ENCODE peak calls at places on chromosome 15, in four cellular contexts. One of them, this sample, is unnamed.

GRCh38 chr15:65869954-65870871 is 922 bp downstream of the RAB11A start:
- DNase-seq in K562: peak; percentile 18
- DNase-seq in H1: no peak
- DNase-seq in HepG2: peak; percentile 50
- DNase-seq in this sample: no peak

GRCh38 chr15:38427380-38427779 is 26.5 kb upstream of the FAM98B start:
- DNase-seq in H1: no peak
- DNase-seq in K562: no peak
- DNase-seq in HepG2: no peak
- DNase-seq in this sample: no peak

GRCh38 chr15:59801649-59802048 is 112.5 kb upstream of the BNIP2 start:
- DNase-seq in K562: no peak
- DNase-seq in H1: no peak
- DNase-seq in HepG2: no peak
- DNase-seq in this sample: no peak

GRCh38 chr15:33242669-33243191 is 48.2 kb upstream of the FMN1 start:
- DNase-seq in K562: peak; percentile 17
- DNase-seq in HepG2: no peak
- DNase-seq in H1: no peak
- DNase-seq in this sample: no peak

GRCh38 chr15:96115642-96116041 is 214.9 kb upstream of the NR2F2 start:
- DNase-seq in H1: no peak
- DNase-seq in HepG2: no peak
- DNase-seq in K562: no peak
- DNase-seq in this sample: no peak

GRCh38 chr15:48730506-48730905 is 80.4 kb downstream of the CEP152 start:
- DNase-seq in HepG2: no peak
- DNase-seq in K562: no peak
- DNase-seq in H1: no peak
- DNase-seq in this sample: no peak

GRCh38 chr15:90952901-90953677 is 1.6 kb upstream of the RCCD1 start:
- DNase-seq in K562: no peak
- DNase-seq in H1: no peak
- DNase-seq in HepG2: no peak
- DNase-seq in this sample: no peak

GRCh38 chr15:78041946-78042345 is 35.6 kb downstream of the TBC1D2B start:
- DNase-seq in K562: no peak
- DNase-seq in HepG2: no peak
- DNase-seq in H1: no peak
- DNase-seq in this sample: no peak

GRCh38 chr15:40789999-40790398 is 16.9 kb upstream of the ZFYVE19 start:
- DNase-seq in H1: no peak
- DNase-seq in HepG2: no peak
- DNase-seq in K562: no peak
- DNase-seq in this sample: no peak

GRCh38 chr15:33716025-33716424 is 252.3 kb upstream of the CHRM5 start:
- DNase-seq in K562: no peak
- DNase-seq in H1: no peak
- DNase-seq in HepG2: no peak
- DNase-seq in this sample: no peak

GRCh38 chr15:100863406-100864198 is 16.0 kb upstream of the ALDH1A3 start:
- DNase-seq in K562: no peak
- DNase-seq in H1: no peak
- DNase-seq in HepG2: no peak
- DNase-seq in this sample: no peak

GRCh38 chr15:99076555-99077308 is 28.1 kb upstream of the SYNM start:
- DNase-seq in HepG2: peak; percentile 67
- DNase-seq in K562: peak; percentile 61
- DNase-seq in H1: no peak
- DNase-seq in this sample: peak; percentile 74

GRCh38 chr15:77778802-77779201 is 146.1 kb upstream of the LINGO1 start:
- DNase-seq in HepG2: no peak
- DNase-seq in K562: no peak
- DNase-seq in H1: no peak
- DNase-seq in this sample: no peak

GRCh38 chr15:40872791-40873526 is 1.1 kb downstream of the RHOV start:
- DNase-seq in HepG2: no peak
- DNase-seq in H1: no peak
- DNase-seq in K562: peak; percentile 3
- DNase-seq in this sample: no peak

DNA sequence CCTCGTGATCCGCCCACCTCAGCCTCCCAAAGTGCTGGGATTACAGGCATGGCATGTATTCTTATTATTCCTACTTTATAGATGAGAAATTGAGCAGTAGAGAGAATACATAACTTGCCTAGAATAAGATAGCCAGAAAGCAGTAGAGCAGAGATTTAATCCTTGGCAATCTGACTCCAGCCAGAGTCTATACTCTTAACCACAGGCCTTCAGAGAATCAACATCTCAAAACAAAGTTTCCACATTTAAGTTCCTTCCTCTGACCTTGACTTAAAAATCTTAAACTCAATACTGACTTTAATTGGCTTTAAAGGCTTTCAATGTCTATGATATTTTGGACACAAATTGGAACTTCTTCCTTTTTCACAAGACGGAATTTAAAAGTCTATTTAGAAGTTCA is 37.1 kb downstream of the ZNF106 start:
- DNase-seq in HepG2: no peak
- DNase-seq in K562: no peak
- DNase-seq in H1: no peak
- DNase-seq in this sample: no peak
- TF ChIP-seq YY1 in HepG2: no peak
- TF ChIP-seq YY1 in K562: no peak
- TF ChIP-seq YY1 in H1: no peak
- TF ChIP-seq YY1 in this sample: no peak

DNA sequence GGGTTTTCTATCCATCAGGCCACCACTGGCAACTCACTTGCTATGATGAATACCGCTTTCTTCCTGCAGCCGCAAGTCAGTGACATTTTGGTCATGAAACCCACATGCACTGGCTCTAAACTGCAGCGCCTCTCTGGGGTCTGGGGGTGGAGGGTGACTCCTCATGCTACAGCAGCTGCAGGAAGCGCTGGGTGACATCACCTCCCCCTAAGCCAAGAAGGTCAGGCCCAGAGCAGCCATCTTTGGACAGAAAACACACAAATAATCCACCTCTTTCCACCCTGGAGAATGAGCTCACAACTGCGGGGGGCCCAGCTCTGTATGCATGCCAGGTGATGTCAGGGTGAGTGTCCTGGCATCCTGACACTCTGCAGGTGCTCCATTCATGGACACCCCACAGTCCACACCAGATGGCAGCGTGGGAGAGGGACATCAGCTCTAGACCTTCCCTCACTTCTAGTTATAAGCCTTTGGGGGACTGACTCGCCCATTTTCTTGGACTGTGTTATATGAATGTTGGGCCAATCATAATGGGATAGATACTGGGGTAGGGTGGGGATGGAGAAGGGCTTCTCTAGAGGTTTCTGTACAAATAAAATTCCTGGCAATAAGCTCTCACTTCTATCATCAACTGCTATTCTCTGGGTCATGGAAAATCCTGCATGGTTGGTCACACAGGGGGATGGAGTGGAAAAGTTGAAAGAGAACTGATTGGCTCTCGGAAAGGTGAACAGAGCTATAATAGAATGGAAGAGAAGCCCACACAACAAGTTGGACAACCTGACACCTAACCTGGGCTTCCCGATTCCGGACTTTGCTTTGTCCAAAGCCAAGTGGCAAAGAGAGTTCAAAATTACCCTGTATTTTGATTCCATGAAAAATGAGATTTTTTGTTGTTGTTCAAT is 70.7 kb upstream of the THBS1 start:
- DNase-seq in H1: no peak
- DNase-seq in HepG2: no peak
- DNase-seq in K562: no peak
- DNase-seq in this sample: no peak
- TF ChIP-seq TAF1 in H1: no peak
- TF ChIP-seq TAF1 in HepG2: no peak
- TF ChIP-seq TAF1 in K562: no peak
- TF ChIP-seq TAF1 in this sample: no peak

DNA sequence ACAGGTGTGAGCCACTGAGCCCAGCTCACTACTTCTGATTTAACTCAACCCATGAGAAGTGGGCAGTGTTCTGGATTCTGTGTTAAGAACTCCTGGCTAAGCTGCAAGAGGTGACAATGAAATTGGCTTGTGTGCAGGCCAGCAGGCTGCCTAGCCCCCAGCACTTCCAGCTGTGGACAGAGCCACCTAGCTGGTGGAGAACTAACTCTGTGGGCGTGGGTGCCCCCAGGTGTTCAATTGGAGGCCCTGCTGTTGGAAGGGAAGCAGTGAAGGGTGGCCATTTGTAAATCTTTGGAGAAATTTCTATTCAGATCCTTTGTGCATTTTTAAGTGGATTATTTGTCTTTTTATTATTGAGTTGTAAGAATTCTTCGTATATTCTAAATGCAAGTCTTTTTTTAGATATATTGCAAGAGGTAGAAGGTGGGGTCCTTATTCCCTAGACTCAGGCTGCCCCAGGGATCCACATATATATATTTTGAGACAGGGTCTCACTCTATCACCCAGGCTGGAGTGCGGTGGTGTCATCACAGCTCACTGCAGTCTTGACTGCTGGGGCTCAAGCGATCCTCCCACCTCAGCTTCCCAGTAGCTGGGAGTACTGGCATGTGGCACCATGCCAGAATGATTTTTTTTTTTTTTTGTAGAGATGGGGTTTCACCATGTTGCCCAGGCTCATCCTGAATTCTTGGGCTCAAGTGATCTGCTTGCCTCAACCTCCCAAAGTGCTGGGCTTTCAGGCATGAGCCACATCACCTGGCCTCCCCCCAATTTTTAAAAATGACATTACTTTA is 7.2 kb upstream of the SCAMP5 start:
- DNase-seq in H1: peak; percentile 60
- DNase-seq in HepG2: peak; percentile 65
- DNase-seq in K562: peak; percentile 60
- DNase-seq in this sample: no peak
- TF ChIP-seq ATF3 in H1: no peak
- TF ChIP-seq ATF3 in HepG2: no peak
- TF ChIP-seq ATF3 in K562: no peak
- TF ChIP-seq ATF3 in this sample: no peak

GRCh38 chr15:31203999-31204398 is 102.5 kb upstream of the TRPM1 start:
- DNase-seq in HepG2: no peak
- DNase-seq in H1: no peak
- DNase-seq in K562: no peak
- DNase-seq in this sample: no peak

GRCh38 chr15:31202953-31203352 is 101.4 kb upstream of the TRPM1 start:
- DNase-seq in HepG2: no peak
- DNase-seq in H1: no peak
- DNase-seq in K562: no peak
- DNase-seq in this sample: no peak

GRCh38 chr15:31206386-31207174 is 105.1 kb upstream of the TRPM1 start:
- DNase-seq in HepG2: no peak
- DNase-seq in K562: no peak
- DNase-seq in H1: no peak
- DNase-seq in this sample: no peak

GRCh38 chr15:31197497-31198414 is 96.2 kb upstream of the TRPM1 start:
- DNase-seq in HepG2: peak; percentile 33
- DNase-seq in K562: peak; percentile 55
- DNase-seq in H1: peak; percentile 84
- DNase-seq in this sample: peak; percentile 47

DNA sequence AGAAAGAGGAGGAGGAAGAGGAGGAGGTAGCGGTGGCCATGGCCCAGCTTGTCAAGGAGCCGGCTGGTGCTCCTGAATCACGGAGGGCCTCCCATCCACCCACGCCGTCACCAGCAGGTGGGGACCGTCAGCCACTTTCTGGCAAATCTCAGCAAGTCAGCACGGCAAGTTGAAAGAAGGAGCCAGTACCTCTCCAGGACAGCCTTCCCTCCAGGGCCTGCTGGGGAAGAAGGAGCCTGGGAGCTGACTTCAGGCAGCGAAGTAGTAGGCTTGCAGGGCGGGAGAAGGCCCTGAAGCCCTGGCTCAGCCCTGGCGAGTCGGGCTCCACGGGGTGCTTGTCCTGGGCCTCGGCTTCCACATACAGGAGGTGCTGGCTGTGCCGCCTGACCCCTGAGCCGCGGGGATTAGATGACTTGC is 99.2 kb upstream of the TRPM1 start:
- DNase-seq in H1: peak; percentile 76
- DNase-seq in HepG2: peak; percentile 46
- DNase-seq in K562: peak; percentile 38
- DNase-seq in this sample: no peak
- TF ChIP-seq YY1 in H1: no peak
- TF ChIP-seq YY1 in HepG2: no peak
- TF ChIP-seq YY1 in K562: no peak
- TF ChIP-seq YY1 in this sample: no peak